ENCODE peak calls at places on chromosomes 11 and 22, in four cellular contexts. One of them, this sample, is unnamed.

GRCh38 chr22:26606611-26607010 is 11.2 kb downstream of the CRYBB1 start:
- DNase-seq in GM12878: no peak
- DNase-seq in H1: no peak
- DNase-seq in K562: peak; percentile 34
- DNase-seq in this sample: peak; percentile 84

GRCh38 chr22:27952091-27952490 is 33.0 kb upstream of the PITPNB start:
- DNase-seq in GM12878: no peak
- DNase-seq in H1: no peak
- DNase-seq in K562: no peak
- DNase-seq in this sample: peak; percentile 81

GRCh38 chr11:28049338-28050216 is 58.4 kb downstream of the KIF18A start:
- DNase-seq in GM12878: no peak
- DNase-seq in H1: no peak
- DNase-seq in K562: no peak
- DNase-seq in this sample: peak; percentile 54

GRCh38 chr22:19239464-19239863 is 52.1 kb downstream of the CLTCL1 start:
- DNase-seq in GM12878: no peak
- DNase-seq in H1: no peak
- DNase-seq in K562: no peak
- DNase-seq in this sample: no peak

GRCh38 chr11:47143322-47143721 is 33.4 kb downstream of the ARFGAP2 start:
- DNase-seq in GM12878: no peak
- DNase-seq in H1: no peak
- DNase-seq in K562: no peak
- DNase-seq in this sample: peak; percentile 97

GRCh38 chr22:25692965-25693565 is 48.9 kb upstream of the MYO18B start:
- DNase-seq in GM12878: no peak
- DNase-seq in H1: no peak
- DNase-seq in K562: no peak
- DNase-seq in this sample: no peak

GRCh38 chr11:72069787-72070251 is 10.5 kb downstream of the NUMA1 start:
- DNase-seq in GM12878: no peak
- DNase-seq in H1: no peak
- DNase-seq in K562: no peak
- DNase-seq in this sample: peak; percentile 84

GRCh38 chr11:68036717-68037239 is 2.0 kb upstream of the TCIRG1 start:
- DNase-seq in GM12878: no peak
- DNase-seq in H1: no peak
- DNase-seq in K562: no peak
- DNase-seq in this sample: no peak

GRCh38 chr11:74380746-74381439 is 17.3 kb downstream of the PGM2L1 start:
- DNase-seq in GM12878: no peak
- DNase-seq in H1: no peak
- DNase-seq in K562: no peak
- DNase-seq in this sample: no peak

GRCh38 chr11:1567052-1567720 is 4.9 kb downstream of the DUSP8 start:
- DNase-seq in GM12878: no peak
- DNase-seq in H1: no peak
- DNase-seq in K562: no peak
- DNase-seq in this sample: no peak

GRCh38 chr22:26428515-26429457 is at the start of gene ASPHD2:
- DNase-seq in GM12878: peak; percentile 81
- DNase-seq in H1: peak; percentile 9
- DNase-seq in K562: peak; percentile 83
- DNase-seq in this sample: peak; percentile 51

GRCh38 chr11:57277845-57278720 is 41.0 kb upstream of the APLNR start:
- DNase-seq in GM12878: no peak
- DNase-seq in H1: peak; percentile 43
- DNase-seq in K562: peak; percentile 75
- DNase-seq in this sample: peak; percentile 84

GRCh38 chr11:36249271-36249670 is 40.0 kb downstream of the COMMD9 start:
- DNase-seq in GM12878: no peak
- DNase-seq in H1: no peak
- DNase-seq in K562: no peak
- DNase-seq in this sample: peak; percentile 91

GRCh38 chr11:124919836-124920755 is 1.0 kb downstream of the HEPN1 start:
- DNase-seq in GM12878: no peak
- DNase-seq in H1: no peak
- DNase-seq in K562: no peak
- DNase-seq in this sample: no peak

GRCh38 chr11:2099523-2100316 is 39.5 kb downstream of the IGF2 start:
- DNase-seq in GM12878: no peak
- DNase-seq in H1: no peak
- DNase-seq in K562: no peak
- DNase-seq in this sample: no peak

GRCh38 chr22:40107756-40108437 is 69.8 kb upstream of the TNRC6B start:
- DNase-seq in GM12878: no peak
- DNase-seq in H1: no peak
- DNase-seq in K562: no peak
- DNase-seq in this sample: peak; percentile 12

GRCh38 chr22:25749420-25750169 is 7.6 kb downstream of the MYO18B start:
- DNase-seq in GM12878: peak; percentile 35
- DNase-seq in H1: no peak
- DNase-seq in K562: no peak
- DNase-seq in this sample: no peak

GRCh38 chr22:44639891-44640617 is 62.0 kb upstream of the PRR5 start:
- DNase-seq in GM12878: no peak
- DNase-seq in H1: no peak
- DNase-seq in K562: no peak
- DNase-seq in this sample: no peak

GRCh38 chr11:44358713-44359112 is 48.8 kb upstream of the ALX4 start:
- DNase-seq in GM12878: no peak
- DNase-seq in H1: no peak
- DNase-seq in K562: no peak
- DNase-seq in this sample: no peak

GRCh38 chr11:126419801-126420729 is 64.6 kb downstream of the ST3GAL4 start:
- DNase-seq in GM12878: peak; percentile 60
- DNase-seq in H1: no peak
- DNase-seq in K562: peak; percentile 79
- DNase-seq in this sample: peak; percentile 84

GRCh38 chr11:108199446-108200321 is 22.8 kb downstream of the NPAT start:
- DNase-seq in GM12878: peak; percentile 68
- DNase-seq in H1: no peak
- DNase-seq in K562: peak; percentile 46
- DNase-seq in this sample: peak; percentile 68

GRCh38 chr22:25930083-25930482 is 188.1 kb downstream of the MYO18B start:
- DNase-seq in GM12878: no peak
- DNase-seq in H1: no peak
- DNase-seq in K562: no peak
- DNase-seq in this sample: no peak

GRCh38 chr11:57812634-57813033 is 51.0 kb downstream of the CTNND1 start:
- DNase-seq in GM12878: no peak
- DNase-seq in H1: no peak
- DNase-seq in K562: no peak
- DNase-seq in this sample: no peak

GRCh38 chr11:33970984-33971466 is 79.1 kb upstream of the LMO2 start:
- DNase-seq in GM12878: no peak
- DNase-seq in H1: no peak
- DNase-seq in K562: peak; percentile 44
- DNase-seq in this sample: peak; percentile 50

GRCh38 chr11:39174228-39174627 is 2285.2 kb downstream of the LRRC4C start:
- DNase-seq in GM12878: no peak
- DNase-seq in H1: no peak
- DNase-seq in K562: no peak
- DNase-seq in this sample: no peak

GRCh38 chr11:11899401-11899800 is 57.6 kb downstream of the USP47 start:
- DNase-seq in GM12878: no peak
- DNase-seq in H1: no peak
- DNase-seq in K562: no peak
- DNase-seq in this sample: no peak

GRCh38 chr22:24423519-24424000 is 3.8 kb upstream of the ADORA2A start:
- DNase-seq in GM12878: no peak
- DNase-seq in H1: no peak
- DNase-seq in K562: peak; percentile 88
- DNase-seq in this sample: no peak

GRCh38 chr11:1292644-1293618 is 16.5 kb downstream of the TOLLIP start:
- DNase-seq in GM12878: no peak
- DNase-seq in H1: no peak
- DNase-seq in K562: no peak
- DNase-seq in this sample: no peak

GRCh38 chr22:23401111-23401909 is 178.8 kb downstream of the IGLL1 start:
- DNase-seq in GM12878: no peak
- DNase-seq in H1: no peak
- DNase-seq in K562: no peak
- DNase-seq in this sample: peak; percentile 75

GRCh38 chr11:35313066-35313765 is 106.1 kb downstream of the SLC1A2 start:
- DNase-seq in GM12878: peak; percentile 71
- DNase-seq in H1: no peak
- DNase-seq in K562: no peak
- DNase-seq in this sample: no peak

GRCh38 chr11:121895919-121896318 is 220.1 kb downstream of the BLID start:
- DNase-seq in GM12878: no peak
- DNase-seq in H1: no peak
- DNase-seq in K562: no peak
- DNase-seq in this sample: peak; percentile 61

GRCh38 chr11:2940930-2941821 is 12.0 kb upstream of the PHLDA2 start:
- DNase-seq in GM12878: no peak
- DNase-seq in H1: no peak
- DNase-seq in K562: no peak
- DNase-seq in this sample: no peak

GRCh38 chr11:79182794-79183193 is 258.0 kb downstream of the TENM4 start:
- DNase-seq in GM12878: no peak
- DNase-seq in H1: no peak
- DNase-seq in K562: no peak
- DNase-seq in this sample: peak; percentile 97

GRCh38 chr22:24424001-24424900 is 3.1 kb upstream of the ADORA2A start:
- DNase-seq in GM12878: no peak
- DNase-seq in H1: no peak
- DNase-seq in K562: peak; percentile 56
- DNase-seq in this sample: no peak

GRCh38 chr22:39450258-39450955 is 6.4 kb upstream of the MGAT3 start:
- DNase-seq in GM12878: no peak
- DNase-seq in H1: no peak
- DNase-seq in K562: no peak
- DNase-seq in this sample: no peak

GRCh38 chr11:67409781-67410368 is 5.6 kb upstream of the CARNS1 start:
- DNase-seq in GM12878: no peak
- DNase-seq in H1: peak; percentile 56
- DNase-seq in K562: peak; percentile 31
- DNase-seq in this sample: no peak

GRCh38 chr22:50399751-50400331 is 56.7 kb downstream of the PPP6R2 start:
- DNase-seq in GM12878: no peak
- DNase-seq in H1: peak; percentile 21
- DNase-seq in K562: peak; percentile 24
- DNase-seq in this sample: no peak

GRCh38 chr22:25970348-25970995 is 198.8 kb upstream of the SEZ6L start:
- DNase-seq in GM12878: no peak
- DNase-seq in H1: peak; percentile 34
- DNase-seq in K562: no peak
- DNase-seq in this sample: no peak

GRCh38 chr11:111370270-111370901 is 8.7 kb downstream of the POU2AF1 start:
- DNase-seq in GM12878: no peak
- DNase-seq in H1: no peak
- DNase-seq in K562: no peak
- DNase-seq in this sample: no peak

GRCh38 chr11:111366560-111367410 is 12.3 kb downstream of the POU2AF1 start:
- DNase-seq in GM12878: no peak
- DNase-seq in H1: no peak
- DNase-seq in K562: no peak
- DNase-seq in this sample: no peak

GRCh38 chr11:111365722-111366559 is 13.1 kb downstream of the POU2AF1 start:
- DNase-seq in GM12878: no peak
- DNase-seq in H1: no peak
- DNase-seq in K562: no peak
- DNase-seq in this sample: no peak

GRCh38 chr11:111368285-111368560 is 10.9 kb downstream of the POU2AF1 start:
- DNase-seq in GM12878: no peak
- DNase-seq in H1: no peak
- DNase-seq in K562: no peak
- DNase-seq in this sample: no peak

GRCh38 chr11:111367411-111368284 is 11.4 kb downstream of the POU2AF1 start:
- DNase-seq in GM12878: peak; percentile 80
- DNase-seq in H1: no peak
- DNase-seq in K562: no peak
- DNase-seq in this sample: no peak
- TF ChIP-seq CHD1 in GM12878: peak; percentile 81
- TF ChIP-seq CHD1 in H1: no peak
- TF ChIP-seq CHD1 in K562: no peak
- TF ChIP-seq CHD1 in this sample: no peak

GRCh38 chr11:45876401-45876800 is 9.1 kb upstream of the MAPK8IP1 start:
- DNase-seq in GM12878: no peak
- DNase-seq in H1: no peak
- DNase-seq in K562: no peak
- DNase-seq in this sample: no peak
- TF ChIP-seq CHD1 in GM12878: no peak
- TF ChIP-seq CHD1 in H1: no peak
- TF ChIP-seq CHD1 in K562: no peak
- TF ChIP-seq CHD1 in this sample: no peak

GRCh38 chr11:76663912-76664440 is 6.6 kb downstream of the LRRC32 start:
- DNase-seq in GM12878: no peak
- DNase-seq in H1: no peak
- DNase-seq in K562: no peak
- DNase-seq in this sample: no peak

GRCh38 chr11:76665921-76666351 is 4.6 kb downstream of the LRRC32 start:
- DNase-seq in GM12878: no peak
- DNase-seq in H1: no peak
- DNase-seq in K562: no peak
- DNase-seq in this sample: no peak

GRCh38 chr11:76663461-76663760 is 7.1 kb downstream of the LRRC32 start:
- DNase-seq in GM12878: no peak
- DNase-seq in H1: no peak
- DNase-seq in K562: no peak
- DNase-seq in this sample: no peak

GRCh38 chr11:76665172-76665571 is 5.4 kb downstream of the LRRC32 start:
- DNase-seq in GM12878: no peak
- DNase-seq in H1: no peak
- DNase-seq in K562: no peak
- DNase-seq in this sample: no peak

GRCh38 chr11:76664578-76665061 is 5.9 kb downstream of the LRRC32 start:
- DNase-seq in GM12878: no peak
- DNase-seq in H1: no peak
- DNase-seq in K562: peak; percentile 70
- DNase-seq in this sample: no peak
- TF ChIP-seq CHD1 in GM12878: no peak
- TF ChIP-seq CHD1 in H1: no peak
- TF ChIP-seq CHD1 in K562: no peak
- TF ChIP-seq CHD1 in this sample: no peak

DNA sequence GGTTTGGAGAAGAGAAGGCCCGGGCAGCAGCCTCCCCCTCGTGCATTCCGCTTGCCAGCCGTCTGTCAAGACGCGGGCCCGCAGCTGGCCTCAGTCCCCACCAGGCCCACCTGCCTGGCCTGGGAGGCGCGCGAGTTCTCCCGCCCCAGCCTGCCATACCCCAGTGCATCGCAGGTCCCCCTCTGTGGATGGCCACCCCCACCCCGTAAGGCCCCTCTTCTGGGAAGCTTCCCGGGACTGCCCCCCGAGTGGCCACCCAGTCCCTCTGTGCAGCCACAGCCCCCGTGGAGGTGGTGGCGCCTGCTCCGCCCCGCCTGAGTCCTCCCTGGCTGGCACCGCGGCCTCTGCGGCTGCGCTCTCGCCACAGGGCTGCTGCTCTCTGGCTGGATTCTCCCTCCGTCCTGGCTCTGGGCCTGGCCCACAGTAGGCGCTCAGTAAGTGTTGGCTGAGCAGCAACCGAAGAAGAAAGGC is 74.0 kb upstream of the TCF20 start:
- DNase-seq in GM12878: no peak
- DNase-seq in H1: no peak
- DNase-seq in K562: no peak
- DNase-seq in this sample: no peak
- TF ChIP-seq CHD1 in GM12878: no peak
- TF ChIP-seq CHD1 in H1: no peak
- TF ChIP-seq CHD1 in K562: no peak
- TF ChIP-seq CHD1 in this sample: no peak

This sample was measured in IMR-90.